ENCODE peak calls at places on chromosomes 11 and 22, in seven cellular contexts. G is dorsolateral prefrontal cortex; N is left ventricle myocardium inferior; A is effector memory CD4-positive, alpha-beta T cell; H is pancreas; O is PC-3; K is CD8-positive, alpha-beta T cell. B is an unnamed sample.

GRCh38 chr11:122863704-122864326 is 18.7 kb upstream of the JHY start:
- DNase-seq in O (peak), H (no peak), G (peak), N (peak), A (no peak), K (peak), B (no peak)

GRCh38 chr22:24133187-24133965 is 47.9 kb upstream of the SUSD2 start:
- DNase-seq in G (no peak), A (no peak), N (peak), K (peak), H (no peak), O (no peak), B (no peak)

GRCh38 chr11:73464347-73464746 is 88.1 kb downstream of the RELT start:
- DNase-seq in O (no peak), N (no peak), H (no peak), K (no peak), A (no peak), G (no peak), B (no peak)

GRCh38 chr11:1744879-1745700 is 5.3 kb downstream of the IFITM10 start:
- DNase-seq in K (no peak), H (peak), A (no peak), N (no peak), G (no peak), O (no peak), B (no peak)

GRCh38 chr22:24271406-24271760 is 752 bp downstream of the SPECC1L start:
- DNase-seq in H (no peak), G (no peak), A (no peak), N (no peak), K (no peak), O (peak), B (no peak)

GRCh38 chr11:107477820-107478219 is 20.2 kb upstream of the CWF19L2 start:
- DNase-seq in G (no peak), A (no peak), N (no peak), O (no peak), K (no peak), H (no peak), B (no peak)

GRCh38 chr11:128786507-128786906 is 80.6 kb downstream of the KCNJ1 start:
- DNase-seq in N (no peak), K (no peak), H (no peak), O (no peak), G (no peak), A (no peak), B (no peak)

GRCh38 chr22:42294034-42294985 is 23.9 kb upstream of the TCF20 start:
- DNase-seq in H (peak), K (peak), O (peak), A (no peak), N (peak), G (no peak), B (no peak)

GRCh38 chr11:18203723-18204122 is 31.1 kb downstream of the MRGPRX4 start:
- DNase-seq in H (no peak), N (no peak), O (peak), A (no peak), G (no peak), K (no peak), B (no peak)

GRCh38 chr11:130003717-130004001 is 1.0 kb upstream of the PRDM10 start:
- DNase-seq in A (no peak), H (peak), G (no peak), N (peak), K (no peak), O (no peak), B (no peak)

GRCh38 chr22:31530816-31531180 is 34.5 kb downstream of the SFI1 start:
- DNase-seq in K (no peak), O (peak), N (no peak), H (no peak), G (no peak), A (no peak), B (no peak)

GRCh38 chr11:71131861-71132260 is 120.5 kb downstream of the SHANK2 start:
- DNase-seq in G (no peak), K (no peak), N (peak), H (peak), O (no peak), A (no peak), B (no peak)

GRCh38 chr11:59813364-59813763 is 2.8 kb upstream of the MRPL16 start:
- DNase-seq in A (no peak), N (no peak), O (no peak), H (no peak), G (no peak), K (no peak), B (no peak)

GRCh38 chr11:45078236-45079074 is 68.0 kb upstream of the PRDM11 start:
- DNase-seq in A (no peak), H (no peak), K (no peak), O (no peak), G (peak), N (no peak), B (no peak)

GRCh38 chr22:29343313-29343805 is 27.9 kb upstream of the RASL10A start:
- DNase-seq in N (peak), G (peak), O (peak), H (peak), K (no peak), A (no peak), B (no peak)

GRCh38 chr22:36425977-36426523 is 38.3 kb upstream of the MYH9 start:
- DNase-seq in G (no peak), K (no peak), O (no peak), A (no peak), N (peak), H (no peak), B (no peak)

GRCh38 chr22:26417406-26417805 is 11.7 kb upstream of the ASPHD2 start:
- DNase-seq in O (peak), N (no peak), H (no peak), G (no peak), K (no peak), A (no peak), B (no peak)
- H3K27ac ChIP-seq in O (no peak), N (no peak), H (no peak), G (no peak), K (no peak), A (no peak), B (peak)

GRCh38 chr22:38043151-38044039 is 13.8 kb upstream of the PICK1 start:
- DNase-seq in H (no peak), K (no peak), N (no peak), G (no peak), O (no peak), A (no peak), B (no peak)

GRCh38 chr22:38038426-38038825 is 18.8 kb upstream of the PICK1 start:
- DNase-seq in H (no peak), A (no peak), O (no peak), K (no peak), G (peak), N (no peak), B (peak)

GRCh38 chr22:38038890-38039812 is 18.1 kb upstream of the PICK1 start:
- DNase-seq in N (no peak), K (no peak), H (no peak), G (no peak), A (no peak), O (no peak), B (no peak)

GRCh38 chr22:38040953-38041759 is 16.0 kb upstream of the PICK1 start:
- DNase-seq in O (no peak), G (no peak), A (no peak), N (no peak), K (no peak), H (no peak), B (no peak)

DNA sequence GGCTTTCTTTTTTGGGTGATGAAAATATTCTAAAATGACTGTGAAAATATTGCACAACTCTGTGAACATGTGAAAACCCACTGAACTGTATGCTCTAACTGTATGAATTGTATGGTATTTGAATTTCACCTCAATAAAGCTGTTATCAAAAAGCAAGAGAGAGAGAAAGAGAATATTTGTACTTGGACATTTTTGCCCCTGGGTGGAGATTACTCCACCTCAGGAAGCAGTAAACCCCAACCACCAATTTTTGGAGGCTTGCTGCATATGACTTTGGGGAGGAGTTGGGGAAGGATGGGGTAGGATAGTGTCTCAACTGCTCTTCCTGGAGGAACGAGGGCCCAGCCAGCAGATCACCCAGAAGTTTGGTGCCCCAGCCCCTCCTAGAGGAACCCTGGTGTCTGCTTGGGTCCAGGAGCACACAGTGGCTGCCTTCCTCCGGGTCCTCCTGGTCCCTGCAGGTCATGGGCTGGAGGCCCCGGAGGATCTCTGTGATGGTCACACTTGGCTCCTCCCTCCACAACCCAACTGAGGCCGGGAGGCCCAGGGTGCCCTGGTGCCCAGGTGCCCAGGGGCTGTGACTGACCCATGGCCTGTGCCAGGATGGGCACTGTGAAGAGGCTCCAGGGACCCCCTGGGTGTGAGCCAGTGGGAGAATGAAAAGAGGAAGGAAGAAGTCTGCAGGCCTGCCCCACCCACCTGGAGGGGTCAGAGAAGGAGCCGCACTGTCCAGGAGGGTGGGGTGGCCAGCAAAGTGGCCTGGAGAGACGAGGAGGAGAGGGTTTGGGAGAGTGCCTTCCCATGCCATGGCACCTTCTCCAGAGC is 15.2 kb upstream of the PICK1 start:
- DNase-seq in H (no peak), K (no peak), G (no peak), O (no peak), A (no peak), N (no peak), B (no peak)
- H3K27ac ChIP-seq in H (no peak), K (no peak), G (peak), O (no peak), A (no peak), N (no peak), B (peak)

GRCh38 chr11:121291896-121292502 is 572 bp upstream of the SC5D start:
- DNase-seq in A (no peak), O (peak), N (no peak), H (no peak), G (peak), K (no peak), B (no peak)
- H3K27ac ChIP-seq in A (peak), O (peak), N (peak), H (peak), G (peak), K (peak), B (peak)

GRCh38 chr11:119266063-119266462 is 50.9 kb downstream of the MCAM start:
- DNase-seq in K (no peak), G (no peak), A (no peak), O (no peak), N (no peak), H (no peak), B (no peak)

GRCh38 chr11:119263352-119263940 is 53.5 kb downstream of the MCAM start:
- DNase-seq in G (no peak), A (no peak), N (no peak), O (no peak), H (no peak), K (no peak), B (no peak)

GRCh38 chr11:119262668-119263351 is 54.1 kb downstream of the MCAM start:
- DNase-seq in O (peak), G (no peak), N (no peak), H (no peak), A (no peak), K (no peak), B (no peak)

GRCh38 chr11:119266517-119267255 is 50.2 kb downstream of the MCAM start:
- DNase-seq in A (no peak), H (no peak), O (no peak), K (no peak), N (no peak), G (no peak), B (no peak)

GRCh38 chr11:119267645-119268044 is 49.3 kb downstream of the MCAM start:
- DNase-seq in N (no peak), G (no peak), K (no peak), O (no peak), H (no peak), A (no peak), B (no peak)
- H3K27ac ChIP-seq in N (no peak), G (peak), K (no peak), O (no peak), H (no peak), A (no peak), B (no peak)

GRCh38 chr11:43942651-43943356 is 367 bp downstream of the C11orf96 start:
- DNase-seq in K (no peak), A (no peak), G (peak), N (no peak), O (peak), H (peak), B (peak)

GRCh38 chr11:43944761-43945311 is 2.4 kb downstream of the C11orf96 start:
- DNase-seq in G (peak), K (peak), O (peak), A (peak), N (peak), H (peak), B (no peak)

GRCh38 chr11:43941257-43941879 is 1.1 kb upstream of the C11orf96 start:
- DNase-seq in N (no peak), O (no peak), H (no peak), A (no peak), G (no peak), K (no peak), B (no peak)

GRCh38 chr11:43943357-43943930 is 1.0 kb downstream of the C11orf96 start:
- DNase-seq in A (no peak), H (peak), N (no peak), K (no peak), O (peak), G (no peak), B (peak)

DNA sequence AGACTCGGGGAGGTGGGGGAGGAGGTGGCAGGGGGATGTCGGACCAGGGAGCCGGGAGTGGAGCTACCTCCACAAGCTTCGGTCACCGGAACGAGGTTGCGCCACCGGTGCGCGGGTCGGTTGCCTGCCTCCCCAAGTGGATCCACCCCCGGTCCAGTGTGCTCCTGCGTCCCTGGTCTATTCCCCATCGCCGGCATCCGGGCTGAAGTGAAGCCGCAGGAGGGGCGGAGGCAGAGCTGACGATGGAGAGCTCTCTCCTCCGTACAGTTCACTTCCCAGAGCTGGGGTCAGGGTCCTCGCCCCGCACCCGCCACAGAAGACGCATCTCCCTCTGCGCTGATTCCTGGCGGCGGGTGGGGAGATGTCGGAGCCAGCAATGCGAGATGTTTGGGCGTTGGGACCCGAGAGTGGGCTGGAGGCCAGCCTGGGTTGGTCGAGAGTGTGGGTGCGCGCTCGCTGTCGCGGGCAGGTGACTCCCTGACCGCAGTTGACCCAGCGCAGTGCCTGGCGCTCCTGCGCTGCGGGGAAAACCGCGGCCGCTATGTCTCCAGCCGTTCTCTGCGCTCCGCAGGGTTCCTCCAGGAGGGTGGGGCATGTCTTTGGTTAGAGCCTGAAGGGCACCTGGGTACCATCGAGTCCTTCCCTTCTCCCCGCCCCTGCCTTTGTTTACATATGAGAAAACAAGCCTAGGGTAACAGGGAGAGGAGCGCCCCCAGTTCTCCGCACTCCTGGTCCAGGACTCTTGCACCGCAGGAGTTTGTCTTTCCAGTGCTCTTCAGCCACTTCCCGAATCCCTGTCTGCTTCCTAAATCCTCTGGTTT is 1.7 kb downstream of the C11orf96 start:
- DNase-seq in H (no peak), G (peak), K (no peak), N (no peak), O (peak), A (no peak), B (no peak)
- H3K27ac ChIP-seq in H (no peak), G (peak), K (no peak), N (peak), O (no peak), A (no peak), B (peak)

DNA sequence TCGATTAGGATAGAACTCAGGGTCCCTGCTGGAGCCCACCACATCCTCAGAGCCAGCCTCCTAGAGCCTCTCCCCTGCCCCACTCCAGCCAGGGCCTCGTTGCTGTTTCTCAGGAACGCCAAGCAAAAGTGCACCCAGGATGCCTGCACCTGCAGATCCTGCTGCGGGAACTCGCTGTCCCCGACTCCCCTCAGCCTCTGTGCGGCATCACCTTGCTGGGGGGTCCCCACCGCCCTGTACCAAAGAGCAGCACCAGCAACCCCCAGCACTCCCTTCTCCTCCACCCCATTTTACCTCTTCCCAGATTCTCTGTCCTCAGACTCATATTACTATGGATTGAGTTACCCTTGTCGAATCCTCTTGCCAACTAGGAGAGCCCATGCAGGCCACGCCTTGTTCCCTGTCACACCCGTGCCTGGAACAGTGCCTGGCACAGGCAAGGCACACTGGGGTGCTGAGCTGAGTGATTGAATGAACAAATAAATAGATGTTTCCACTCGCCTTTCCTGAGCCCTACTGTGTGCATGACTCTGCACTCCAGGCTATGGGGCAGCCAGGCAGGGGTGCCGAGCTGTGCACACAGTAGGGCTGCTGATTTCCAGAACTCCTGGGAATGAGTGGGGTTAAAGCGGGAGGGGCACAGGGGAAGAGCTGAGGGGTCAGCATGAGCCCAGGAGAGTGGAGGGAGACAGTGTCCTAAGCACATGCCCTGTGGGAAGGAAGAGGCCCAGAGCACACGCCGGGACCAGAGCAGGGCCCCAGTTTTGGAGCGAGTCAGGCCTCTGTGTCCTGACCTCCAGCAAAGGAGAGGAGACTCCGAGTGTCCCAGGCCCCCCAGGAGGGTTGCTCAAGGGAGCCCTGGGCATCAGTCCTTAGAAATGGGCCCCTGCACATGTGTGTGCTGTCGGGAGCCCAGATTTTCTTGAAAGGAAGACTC is 44.3 kb downstream of the LINC01488 start:
- DNase-seq in H (peak), O (no peak), K (peak), G (no peak), N (no peak), A (no peak), B (no peak)
- H3K27ac ChIP-seq in H (no peak), O (no peak), K (no peak), G (no peak), N (no peak), A (no peak), B (no peak)

DNA sequence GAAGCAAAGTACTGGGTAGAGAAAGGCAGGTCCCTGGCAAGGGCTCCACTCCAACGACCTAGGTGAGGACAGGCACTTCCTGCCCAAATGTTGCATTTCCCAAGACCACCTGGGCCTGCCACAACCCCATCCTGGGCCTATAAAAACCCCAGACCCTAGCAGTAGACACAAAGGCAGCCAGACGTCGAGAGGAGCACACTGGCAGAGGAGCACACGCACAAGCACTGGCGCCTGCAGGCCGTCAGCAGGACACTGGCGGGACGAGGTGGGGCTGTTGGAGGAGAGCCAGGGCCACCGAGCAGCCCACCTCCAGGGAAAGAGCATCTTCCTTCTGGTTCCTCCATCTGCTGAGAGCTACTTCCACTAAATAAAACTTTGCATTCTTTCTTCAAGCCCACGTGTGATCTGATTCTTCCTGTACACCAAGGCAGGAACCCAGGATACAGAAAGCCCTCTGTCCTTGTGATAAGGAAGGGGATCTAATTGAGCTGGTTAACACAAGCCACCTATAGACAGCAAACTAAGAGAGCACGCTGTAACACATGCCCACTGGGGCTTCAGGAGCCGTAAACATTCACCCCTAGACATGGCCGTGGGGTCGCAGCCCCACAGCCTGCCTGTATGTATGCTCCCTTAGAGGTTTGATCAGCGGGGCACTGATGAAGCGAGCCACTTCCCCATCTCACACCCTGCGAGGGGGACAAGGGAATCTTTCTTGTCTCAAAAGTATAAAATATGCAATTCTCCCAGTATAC is 89.7 kb upstream of the MTMR2 start:
- DNase-seq in N (no peak), G (no peak), O (no peak), A (no peak), H (no peak), K (peak), B (no peak)
- H3K27ac ChIP-seq in N (peak), G (no peak), O (no peak), A (peak), H (no peak), K (peak), B (no peak)

GRCh38 chr11:63838150-63838681 is 694 bp upstream of the MARK2 start:
- DNase-seq in H (no peak), G (peak), O (no peak), K (no peak), N (no peak), A (no peak), B (no peak)

GRCh38 chr11:63835156-63835540 is 3.8 kb upstream of the MARK2 start:
- DNase-seq in K (no peak), O (no peak), H (no peak), G (no peak), N (no peak), A (no peak), B (no peak)

GRCh38 chr11:63838682-63839507 is at the start of gene MARK2:
- DNase-seq in H (peak), A (peak), G (peak), N (peak), K (peak), O (peak), B (peak)

GRCh38 chr11:63837719-63838118 is 1.2 kb upstream of the MARK2 start:
- DNase-seq in A (no peak), H (no peak), G (no peak), N (no peak), O (no peak), K (no peak), B (no peak)

GRCh38 chr11:63837027-63837688 is 1.8 kb upstream of the MARK2 start:
- DNase-seq in H (peak), A (peak), K (peak), N (peak), O (peak), G (peak), B (peak)
- H3K27ac ChIP-seq in H (no peak), A (peak), K (no peak), N (peak), O (no peak), G (peak), B (peak)

B was measured in caudate nucleus.